ENCODE peak calls at places on chromosomes 3 and 15, in seven cellular contexts. One of them, this sample, is unnamed.

GRCh38 chr3:186953011-186953487 is 22.7 kb downstream of the ST6GAL1 start:
- DNase-seq in astrocyte of the spinal cord: peak
- DNase-seq in body of pancreas: no peak
- DNase-seq in cardiac muscle cell: no peak
- DNase-seq in sigmoid colon: no peak
- DNase-seq in IMR-90: peak
- DNase-seq in heart left ventricle: no peak
- DNase-seq in this sample: no peak

GRCh38 chr15:70729164-70729563 is 34.2 kb downstream of the UACA start:
- DNase-seq in cardiac muscle cell: no peak
- DNase-seq in body of pancreas: no peak
- DNase-seq in sigmoid colon: no peak
- DNase-seq in IMR-90: no peak
- DNase-seq in heart left ventricle: no peak
- DNase-seq in astrocyte of the spinal cord: no peak
- DNase-seq in this sample: no peak

GRCh38 chr3:60303160-60303559 is 948.1 kb downstream of the FHIT start:
- DNase-seq in body of pancreas: no peak
- DNase-seq in IMR-90: peak
- DNase-seq in heart left ventricle: no peak
- DNase-seq in cardiac muscle cell: no peak
- DNase-seq in sigmoid colon: no peak
- DNase-seq in astrocyte of the spinal cord: no peak
- DNase-seq in this sample: no peak

GRCh38 chr3:157436583-157437300 is at the start of gene PTX3:
- DNase-seq in IMR-90: peak
- DNase-seq in cardiac muscle cell: peak
- DNase-seq in sigmoid colon: peak
- DNase-seq in astrocyte of the spinal cord: peak
- DNase-seq in body of pancreas: peak
- DNase-seq in heart left ventricle: no peak
- DNase-seq in this sample: peak

GRCh38 chr3:112738366-112738765 is 97.4 kb upstream of the CCDC80 start:
- DNase-seq in sigmoid colon: no peak
- DNase-seq in astrocyte of the spinal cord: no peak
- DNase-seq in IMR-90: peak
- DNase-seq in heart left ventricle: no peak
- DNase-seq in body of pancreas: no peak
- DNase-seq in cardiac muscle cell: no peak
- DNase-seq in this sample: no peak

GRCh38 chr15:50636146-50636545 is 50.5 kb downstream of the TRPM7 start:
- DNase-seq in body of pancreas: no peak
- DNase-seq in sigmoid colon: no peak
- DNase-seq in astrocyte of the spinal cord: no peak
- DNase-seq in IMR-90: no peak
- DNase-seq in heart left ventricle: no peak
- DNase-seq in cardiac muscle cell: no peak
- DNase-seq in this sample: no peak

GRCh38 chr3:184685055-184685454 is 26.8 kb downstream of the MAGEF1 start:
- DNase-seq in astrocyte of the spinal cord: no peak
- DNase-seq in sigmoid colon: no peak
- DNase-seq in IMR-90: no peak
- DNase-seq in heart left ventricle: no peak
- DNase-seq in cardiac muscle cell: no peak
- DNase-seq in body of pancreas: no peak
- DNase-seq in this sample: no peak

GRCh38 chr3:150877303-150877702 is 27.9 kb downstream of the MINDY4B start:
- DNase-seq in body of pancreas: no peak
- DNase-seq in sigmoid colon: no peak
- DNase-seq in IMR-90: no peak
- DNase-seq in astrocyte of the spinal cord: no peak
- DNase-seq in heart left ventricle: no peak
- DNase-seq in cardiac muscle cell: no peak
- DNase-seq in this sample: no peak

GRCh38 chr15:57165992-57166391 is 210.3 kb upstream of the CGNL1 start:
- DNase-seq in IMR-90: peak
- DNase-seq in body of pancreas: no peak
- DNase-seq in astrocyte of the spinal cord: peak
- DNase-seq in sigmoid colon: no peak
- DNase-seq in cardiac muscle cell: no peak
- DNase-seq in heart left ventricle: no peak
- DNase-seq in this sample: no peak

GRCh38 chr3:185511711-185512110 is 12.9 kb upstream of the TMEM41A start:
- DNase-seq in body of pancreas: no peak
- DNase-seq in astrocyte of the spinal cord: no peak
- DNase-seq in cardiac muscle cell: no peak
- DNase-seq in sigmoid colon: no peak
- DNase-seq in heart left ventricle: no peak
- DNase-seq in IMR-90: no peak
- DNase-seq in this sample: no peak

GRCh38 chr3:101571028-101571895 is 2.7 kb upstream of the PCNP start:
- DNase-seq in body of pancreas: no peak
- DNase-seq in heart left ventricle: no peak
- DNase-seq in astrocyte of the spinal cord: no peak
- DNase-seq in cardiac muscle cell: no peak
- DNase-seq in sigmoid colon: no peak
- DNase-seq in IMR-90: no peak
- DNase-seq in this sample: no peak

GRCh38 chr3:177800565-177800964 is 603.3 kb upstream of the TBL1XR1 start:
- DNase-seq in body of pancreas: no peak
- DNase-seq in heart left ventricle: no peak
- DNase-seq in astrocyte of the spinal cord: no peak
- DNase-seq in IMR-90: peak
- DNase-seq in sigmoid colon: no peak
- DNase-seq in cardiac muscle cell: no peak
- DNase-seq in this sample: no peak

GRCh38 chr3:119808244-119808643 is 26.3 kb downstream of the NR1I2 start:
- DNase-seq in cardiac muscle cell: no peak
- DNase-seq in body of pancreas: no peak
- DNase-seq in astrocyte of the spinal cord: no peak
- DNase-seq in sigmoid colon: no peak
- DNase-seq in heart left ventricle: no peak
- DNase-seq in IMR-90: no peak
- DNase-seq in this sample: no peak

GRCh38 chr15:75647370-75648155 is at the start of gene SNX33:
- DNase-seq in cardiac muscle cell: peak
- DNase-seq in IMR-90: peak
- DNase-seq in sigmoid colon: peak
- DNase-seq in body of pancreas: peak
- DNase-seq in astrocyte of the spinal cord: peak
- DNase-seq in heart left ventricle: peak
- DNase-seq in this sample: no peak

GRCh38 chr15:73899197-73900128 is 26.1 kb downstream of the TBC1D21 start:
- DNase-seq in IMR-90: peak
- DNase-seq in cardiac muscle cell: peak
- DNase-seq in heart left ventricle: no peak
- DNase-seq in body of pancreas: no peak
- DNase-seq in sigmoid colon: no peak
- DNase-seq in astrocyte of the spinal cord: peak
- DNase-seq in this sample: no peak

GRCh38 chr15:73900129-73900712 is 26.0 kb upstream of the LOXL1 start:
- DNase-seq in body of pancreas: no peak
- DNase-seq in sigmoid colon: no peak
- DNase-seq in cardiac muscle cell: no peak
- DNase-seq in heart left ventricle: no peak
- DNase-seq in astrocyte of the spinal cord: peak
- DNase-seq in IMR-90: peak
- DNase-seq in this sample: no peak

GRCh38 chr15:73894133-73894814 is 20.9 kb downstream of the TBC1D21 start:
- DNase-seq in astrocyte of the spinal cord: no peak
- DNase-seq in IMR-90: no peak
- DNase-seq in heart left ventricle: no peak
- DNase-seq in cardiac muscle cell: no peak
- DNase-seq in sigmoid colon: no peak
- DNase-seq in body of pancreas: no peak
- DNase-seq in this sample: no peak

GRCh38 chr15:73901126-73901810 is 25.0 kb upstream of the LOXL1 start:
- DNase-seq in IMR-90: no peak
- DNase-seq in body of pancreas: no peak
- DNase-seq in cardiac muscle cell: no peak
- DNase-seq in astrocyte of the spinal cord: no peak
- DNase-seq in heart left ventricle: no peak
- DNase-seq in sigmoid colon: no peak
- DNase-seq in this sample: no peak

GRCh38 chr15:73897441-73898261 is 24.3 kb downstream of the TBC1D21 start:
- DNase-seq in astrocyte of the spinal cord: peak
- DNase-seq in cardiac muscle cell: peak
- DNase-seq in body of pancreas: peak
- DNase-seq in IMR-90: peak
- DNase-seq in heart left ventricle: peak
- DNase-seq in sigmoid colon: no peak
- DNase-seq in this sample: peak
- TF ChIP-seq CTCF in astrocyte of the spinal cord: peak
- TF ChIP-seq CTCF in cardiac muscle cell: peak
- TF ChIP-seq CTCF in body of pancreas: peak
- TF ChIP-seq CTCF in IMR-90: peak
- TF ChIP-seq CTCF in heart left ventricle: peak
- TF ChIP-seq CTCF in sigmoid colon: peak
- TF ChIP-seq CTCF in this sample: peak

GRCh38 chr15:39173426-39173825 is 407.5 kb upstream of the THBS1 start:
- DNase-seq in astrocyte of the spinal cord: no peak
- DNase-seq in sigmoid colon: no peak
- DNase-seq in heart left ventricle: no peak
- DNase-seq in cardiac muscle cell: no peak
- DNase-seq in body of pancreas: no peak
- DNase-seq in IMR-90: no peak
- DNase-seq in this sample: no peak

GRCh38 chr15:39171944-39172368 is 408.9 kb upstream of the THBS1 start:
- DNase-seq in heart left ventricle: no peak
- DNase-seq in sigmoid colon: peak
- DNase-seq in IMR-90: peak
- DNase-seq in cardiac muscle cell: peak
- DNase-seq in astrocyte of the spinal cord: peak
- DNase-seq in body of pancreas: peak
- DNase-seq in this sample: peak

GRCh38 chr15:39177561-39177960 is 403.3 kb upstream of the THBS1 start:
- DNase-seq in body of pancreas: no peak
- DNase-seq in heart left ventricle: no peak
- DNase-seq in astrocyte of the spinal cord: no peak
- DNase-seq in cardiac muscle cell: no peak
- DNase-seq in sigmoid colon: no peak
- DNase-seq in IMR-90: no peak
- DNase-seq in this sample: no peak

GRCh38 chr15:39174332-39174731 is 406.5 kb upstream of the THBS1 start:
- DNase-seq in IMR-90: no peak
- DNase-seq in heart left ventricle: no peak
- DNase-seq in sigmoid colon: no peak
- DNase-seq in body of pancreas: no peak
- DNase-seq in cardiac muscle cell: no peak
- DNase-seq in astrocyte of the spinal cord: no peak
- DNase-seq in this sample: no peak

DNA sequence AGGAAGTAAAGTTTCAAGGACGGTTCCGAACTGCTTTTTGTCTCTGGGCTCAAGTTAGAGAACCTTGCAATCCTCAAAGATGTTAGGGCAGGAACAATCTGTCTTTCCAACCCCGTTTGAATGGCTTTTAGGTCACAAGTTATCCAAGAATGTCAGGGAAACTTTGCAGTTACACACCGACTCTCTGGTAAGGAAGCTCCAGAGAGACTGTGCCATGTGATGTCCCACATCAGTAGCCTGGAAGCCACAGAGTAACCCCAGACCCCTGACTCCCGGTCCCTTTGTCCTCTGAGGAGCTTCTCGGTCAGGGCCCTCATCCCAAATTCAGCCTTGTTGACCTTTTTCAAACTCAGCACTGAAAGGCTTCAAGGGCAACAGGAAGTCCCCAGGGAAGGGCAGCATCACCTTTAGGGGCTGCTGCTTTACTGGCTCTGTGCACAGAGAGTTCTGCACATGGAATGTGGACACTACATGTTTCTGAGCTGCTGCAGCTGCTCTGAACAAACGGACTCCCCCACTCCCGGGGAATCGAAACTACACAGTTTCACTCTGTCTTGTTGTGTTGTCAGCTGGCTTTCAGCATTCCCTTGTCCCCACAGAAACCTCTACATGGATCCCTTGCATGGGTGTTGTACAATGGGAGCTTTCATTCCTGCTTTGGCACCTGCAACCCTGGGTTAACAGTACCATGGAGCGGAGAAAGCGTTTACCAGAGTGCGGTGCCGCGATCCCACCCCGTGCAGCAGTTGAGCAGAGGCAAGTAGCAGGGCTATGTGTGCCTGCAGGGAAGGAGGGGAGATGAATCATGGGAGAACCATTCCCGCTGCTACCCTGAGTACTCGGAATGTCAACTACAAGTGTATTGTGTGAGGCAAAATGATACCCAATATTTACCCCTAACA is 408.2 kb upstream of the THBS1 start:
- DNase-seq in astrocyte of the spinal cord: peak
- DNase-seq in heart left ventricle: no peak
- DNase-seq in sigmoid colon: peak
- DNase-seq in cardiac muscle cell: peak
- DNase-seq in IMR-90: peak
- DNase-seq in body of pancreas: peak
- DNase-seq in this sample: no peak
- TF ChIP-seq CTCF in astrocyte of the spinal cord: no peak
- TF ChIP-seq CTCF in heart left ventricle: no peak
- TF ChIP-seq CTCF in sigmoid colon: no peak
- TF ChIP-seq CTCF in cardiac muscle cell: no peak
- TF ChIP-seq CTCF in IMR-90: no peak
- TF ChIP-seq CTCF in body of pancreas: no peak
- TF ChIP-seq CTCF in this sample: no peak

GRCh38 chr3:58463942-58464271 is 28.0 kb upstream of the KCTD6 start:
- DNase-seq in sigmoid colon: no peak
- DNase-seq in heart left ventricle: no peak
- DNase-seq in IMR-90: no peak
- DNase-seq in body of pancreas: no peak
- DNase-seq in cardiac muscle cell: no peak
- DNase-seq in astrocyte of the spinal cord: no peak
- DNase-seq in this sample: no peak
- TF ChIP-seq CTCF in sigmoid colon: no peak
- TF ChIP-seq CTCF in heart left ventricle: no peak
- TF ChIP-seq CTCF in IMR-90: no peak
- TF ChIP-seq CTCF in body of pancreas: no peak
- TF ChIP-seq CTCF in cardiac muscle cell: no peak
- TF ChIP-seq CTCF in astrocyte of the spinal cord: no peak
- TF ChIP-seq CTCF in this sample: no peak

DNA sequence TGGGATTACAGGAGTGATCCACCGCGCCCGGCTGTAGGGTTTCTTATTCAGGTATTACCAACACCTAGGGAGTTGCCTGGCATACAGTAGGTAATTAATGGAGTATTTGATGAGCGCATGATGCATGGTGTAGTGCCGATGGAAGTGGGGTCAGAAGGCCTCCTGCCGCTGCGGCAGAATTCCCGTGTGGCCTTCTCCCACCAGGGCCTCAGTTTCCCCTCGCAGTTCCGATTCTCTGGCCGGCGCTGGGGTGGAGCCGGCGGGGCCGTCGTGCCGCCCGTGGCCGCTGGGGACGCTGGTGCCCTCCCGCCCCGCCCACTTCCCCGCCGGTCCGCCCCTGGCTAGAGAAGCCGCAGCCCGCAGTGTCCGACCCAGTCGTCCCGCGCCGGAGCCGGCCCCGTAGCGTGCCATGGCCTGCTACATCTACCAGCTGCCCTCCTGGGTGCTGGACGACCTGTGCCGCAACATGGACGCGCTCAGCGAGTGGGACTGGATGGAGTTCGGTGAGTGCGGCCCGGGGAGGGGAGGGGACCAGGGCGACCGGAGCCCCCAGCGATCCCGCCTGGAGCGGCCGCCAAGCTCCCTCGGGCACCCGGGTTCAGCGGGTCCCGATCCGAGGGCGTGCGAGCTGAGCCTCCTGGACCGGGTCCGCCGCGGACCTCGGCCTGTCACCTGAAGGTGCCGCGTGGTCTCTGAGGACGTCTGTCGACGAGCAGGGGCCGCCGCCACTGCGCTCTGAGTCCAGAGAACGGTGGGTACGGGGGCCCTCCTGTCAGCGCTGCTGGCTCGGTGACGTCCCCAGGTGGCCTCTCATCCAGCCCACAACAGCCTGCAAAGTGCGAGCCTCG is at the start of gene IRAK2:
- DNase-seq in IMR-90: peak
- DNase-seq in body of pancreas: peak
- DNase-seq in astrocyte of the spinal cord: peak
- DNase-seq in heart left ventricle: peak
- DNase-seq in sigmoid colon: peak
- DNase-seq in cardiac muscle cell: peak
- DNase-seq in this sample: no peak
- TF ChIP-seq CTCF in IMR-90: peak
- TF ChIP-seq CTCF in body of pancreas: peak
- TF ChIP-seq CTCF in astrocyte of the spinal cord: peak
- TF ChIP-seq CTCF in heart left ventricle: peak
- TF ChIP-seq CTCF in sigmoid colon: peak
- TF ChIP-seq CTCF in cardiac muscle cell: peak
- TF ChIP-seq CTCF in this sample: peak

This sample was measured in AG04450.